ENCODE peak calls at places on chromosomes 13 and 19, in nine cellular contexts. S, P, F, Q, U, O, L, T and Z are unnamed samples.

GRCh38 chr19:823565-824121 is 1.9 kb upstream of the PLPPR3 start:
- DNase-seq in U (no peak), S (no peak), O (no peak), Q (no peak), F (no peak), L (no peak), T (no peak), P (no peak), Z (peak)

GRCh38 chr19:30755581-30755980 is 383.4 kb downstream of the ZNF536 start:
- DNase-seq in O (no peak), T (no peak), F (no peak), Q (no peak), L (no peak), P (no peak), S (no peak), U (no peak), Z (no peak)

GRCh38 chr13:66634384-66634783 is 595.8 kb downstream of the PCDH9 start:
- DNase-seq in Q (no peak), S (peak), L (no peak), P (no peak), T (no peak), O (no peak), U (no peak), F (no peak), Z (no peak)

GRCh38 chr19:38210458-38210987 is 13.5 kb downstream of the DPF1 start:
- DNase-seq in O (peak), P (peak), L (no peak), U (no peak), S (no peak), F (peak), Q (no peak), T (no peak), Z (peak)

GRCh38 chr19:44959691-44960090 is 4.5 kb downstream of the CLPTM1 start:
- DNase-seq in S (no peak), P (no peak), O (no peak), F (no peak), U (no peak), L (no peak), Q (no peak), T (no peak), Z (no peak)

GRCh38 chr19:43664008-43664407 is 6.0 kb downstream of the PLAUR start:
- DNase-seq in F (no peak), O (no peak), U (peak), Q (no peak), T (no peak), L (no peak), P (no peak), S (no peak), Z (no peak)

GRCh38 chr19:49642488-49643035 is 553 bp downstream of the SCAF1 start:
- DNase-seq in P (no peak), F (no peak), T (no peak), L (no peak), Q (no peak), S (no peak), O (no peak), U (no peak), Z (no peak)

GRCh38 chr19:51366999-51367564 is 894 bp upstream of the ETFB start:
- DNase-seq in T (no peak), P (peak), Q (no peak), L (no peak), U (no peak), S (no peak), O (peak), F (no peak), Z (no peak)

GRCh38 chr19:15200575-15201364 is at the start of gene NOTCH3:
- DNase-seq in L (no peak), T (no peak), P (no peak), O (peak), Q (no peak), S (no peak), F (peak), U (no peak), Z (peak)

GRCh38 chr19:52638601-52639000 is 446 bp upstream of the ZNF83 start:
- DNase-seq in T (no peak), O (no peak), P (no peak), F (peak), U (no peak), Q (no peak), L (no peak), S (peak), Z (no peak)

GRCh38 chr19:51127755-51128154 is 3.0 kb downstream of the SIGLEC9 start:
- DNase-seq in P (no peak), F (no peak), T (no peak), O (no peak), L (no peak), U (no peak), S (no peak), Q (no peak), Z (no peak)

GRCh38 chr13:46172531-46172991 is 9.4 kb downstream of the LCP1 start:
- DNase-seq in U (peak), Q (no peak), O (no peak), P (no peak), L (no peak), T (no peak), S (no peak), F (no peak), Z (no peak)

GRCh38 chr19:47754206-47755064 is 9.1 kb downstream of the NOP53 start:
- DNase-seq in U (no peak), O (no peak), F (no peak), L (no peak), P (no peak), Q (no peak), S (no peak), T (no peak), Z (no peak)

GRCh38 chr19:7703332-7703731 is 1.4 kb upstream of the FCER2 start:
- DNase-seq in U (no peak), L (no peak), Q (no peak), P (no peak), T (no peak), S (no peak), F (no peak), O (no peak), Z (no peak)

GRCh38 chr19:37551123-37551993 is 43.2 kb downstream of the ZNF571 start:
- DNase-seq in Q (peak), P (no peak), O (no peak), S (peak), F (peak), U (peak), T (no peak), L (peak), Z (no peak)

GRCh38 chr13:46739447-46740125 is 57.4 kb downstream of the ESD start:
- DNase-seq in T (no peak), Q (no peak), F (no peak), P (no peak), L (no peak), S (no peak), O (no peak), U (no peak), Z (no peak)

GRCh38 chr13:45258339-45258685 is 57.5 kb upstream of the KCTD4 start:
- DNase-seq in L (no peak), P (no peak), U (no peak), F (no peak), S (no peak), O (no peak), T (no peak), Q (no peak), Z (no peak)

GRCh38 chr19:29054886-29055675 is 157.9 kb downstream of the UQCRFS1 start:
- DNase-seq in U (no peak), O (no peak), T (no peak), S (no peak), Q (no peak), L (no peak), P (no peak), F (no peak), Z (no peak)